ENCODE peak calls at places on chromosomes 16 and 17, in nine cellular contexts. K, G, T, E, Z, W, M, F and V are unnamed samples.

GRCh38 chr17:5526821-5527598 is 40.6 kb downstream of the MIS12 start:
- DNase-seq in K (peak), W (peak), Z (no peak), G (peak), F (peak), T (peak), E (no peak), M (peak), V (peak)

GRCh38 chr16:27526169-27526568 is 23.5 kb downstream of the GTF3C1 start:
- DNase-seq in Z (no peak), F (no peak), K (no peak), M (no peak), W (peak), G (no peak), T (no peak), E (no peak), V (no peak)

GRCh38 chr17:70295732-70296131 is 126.4 kb downstream of the KCNJ2 start:
- DNase-seq in G (no peak), F (no peak), Z (no peak), E (no peak), K (no peak), T (no peak), M (no peak), W (no peak), V (no peak)

GRCh38 chr16:67666538-67667433 is at the start of the genes C16orf86 and ENKD1:
- DNase-seq in W (peak), G (peak), T (peak), F (peak), M (peak), K (peak), Z (peak), E (peak), V (peak)

GRCh38 chr16:14205666-14206065 is 134.5 kb downstream of the MRTFB start:
- DNase-seq in G (peak), T (no peak), W (no peak), F (no peak), Z (no peak), M (no peak), E (no peak), K (no peak), V (no peak)

GRCh38 chr16:54363760-54364159 is 77.2 kb upstream of the IRX3 start:
- DNase-seq in Z (no peak), K (no peak), T (no peak), M (no peak), W (no peak), G (no peak), F (no peak), E (no peak), V (peak)

GRCh38 chr17:80566054-80566400 is 21.4 kb downstream of the RPTOR start:
- DNase-seq in M (no peak), K (no peak), E (no peak), Z (no peak), T (no peak), W (no peak), F (no peak), G (no peak), V (no peak)

GRCh38 chr17:41689497-41690299 is 1.0 kb downstream of the EIF1 start:
- DNase-seq in W (peak), T (no peak), K (peak), M (peak), F (no peak), E (peak), G (peak), Z (peak), V (peak)

GRCh38 chr17:65278050-65278819 is 141.1 kb downstream of the RGS9 start:
- DNase-seq in K (peak), G (peak), T (peak), Z (peak), M (peak), W (peak), F (peak), E (peak), V (peak)

GRCh38 chr17:9321862-9322261 is 253.8 kb downstream of the STX8 start:
- DNase-seq in F (no peak), G (no peak), K (no peak), E (no peak), W (no peak), T (no peak), M (no peak), Z (no peak), V (no peak)

GRCh38 chr16:1071561-1072225 is 854 bp upstream of the SSTR5 start:
- DNase-seq in M (no peak), K (no peak), E (no peak), F (no peak), G (no peak), T (no peak), W (no peak), Z (no peak), V (no peak)

GRCh38 chr16:77191259-77191969 is 424 bp downstream of the MON1B start:
- DNase-seq in Z (no peak), T (no peak), E (peak), F (no peak), G (no peak), W (peak), M (no peak), K (no peak), V (peak)

GRCh38 chr17:76402711-76403110 is 18.3 kb downstream of the SPHK1 start:
- DNase-seq in K (no peak), T (no peak), F (no peak), G (no peak), W (no peak), Z (no peak), M (no peak), E (no peak), V (no peak)

GRCh38 chr17:50129303-50129945 is 536 bp downstream of the SAMD14 start:
- DNase-seq in M (peak), F (peak), Z (peak), E (no peak), T (no peak), G (peak), K (no peak), W (peak), V (peak)

GRCh38 chr17:80025140-80025539 is 10.5 kb downstream of the TBC1D16 start:
- DNase-seq in T (no peak), M (no peak), W (peak), G (no peak), Z (peak), K (no peak), F (no peak), E (no peak), V (peak)

GRCh38 chr17:17445296-17445924 is 31.4 kb upstream of the MED9 start:
- DNase-seq in E (peak), F (no peak), K (no peak), T (peak), Z (no peak), W (no peak), G (no peak), M (no peak), V (no peak)

GRCh38 chr17:32497431-32498205 is 10.8 kb downstream of the CDK5R1 start:
- DNase-seq in M (peak), F (peak), E (no peak), T (no peak), G (no peak), Z (peak), W (no peak), K (no peak), V (no peak)

GRCh38 chr17:63998721-63999679 is 849 bp downstream of the PRR29 start:
- DNase-seq in M (no peak), E (no peak), G (no peak), Z (peak), F (no peak), T (no peak), W (no peak), K (no peak), V (peak)

GRCh38 chr16:10402975-10403374 is 17.1 kb downstream of the ATF7IP2 start:
- DNase-seq in W (no peak), F (no peak), M (no peak), Z (no peak), K (no peak), G (no peak), E (no peak), T (no peak), V (no peak)

GRCh38 chr17:78396436-78397335 is 18.2 kb downstream of the PGS1 start:
- DNase-seq in K (no peak), W (no peak), G (no peak), F (no peak), M (no peak), E (no peak), T (no peak), Z (no peak), V (no peak)

GRCh38 chr16:521381-522210 is 5.9 kb upstream of the CAPN15 start:
- DNase-seq in W (no peak), K (no peak), M (no peak), E (no peak), G (no peak), T (no peak), F (no peak), Z (peak), V (no peak)

GRCh38 chr17:48589831-48590602 is at the start of gene HOXB3:
- DNase-seq in M (no peak), W (no peak), Z (no peak), E (no peak), T (no peak), F (no peak), K (no peak), G (peak), V (no peak)

GRCh38 chr17:71527311-71527710 is 593.5 kb upstream of the SOX9 start:
- DNase-seq in E (no peak), G (peak), W (no peak), T (no peak), K (no peak), F (peak), M (peak), Z (no peak), V (no peak)

GRCh38 chr17:71528210-71528609 is 592.6 kb upstream of the SOX9 start:
- DNase-seq in G (no peak), W (no peak), T (no peak), F (no peak), E (no peak), K (no peak), Z (no peak), M (no peak), V (no peak)

GRCh38 chr17:71535311-71535710 is 585.5 kb upstream of the SOX9 start:
- DNase-seq in F (no peak), Z (no peak), K (no peak), W (no peak), G (no peak), E (no peak), M (peak), T (no peak), V (no peak)

DNA sequence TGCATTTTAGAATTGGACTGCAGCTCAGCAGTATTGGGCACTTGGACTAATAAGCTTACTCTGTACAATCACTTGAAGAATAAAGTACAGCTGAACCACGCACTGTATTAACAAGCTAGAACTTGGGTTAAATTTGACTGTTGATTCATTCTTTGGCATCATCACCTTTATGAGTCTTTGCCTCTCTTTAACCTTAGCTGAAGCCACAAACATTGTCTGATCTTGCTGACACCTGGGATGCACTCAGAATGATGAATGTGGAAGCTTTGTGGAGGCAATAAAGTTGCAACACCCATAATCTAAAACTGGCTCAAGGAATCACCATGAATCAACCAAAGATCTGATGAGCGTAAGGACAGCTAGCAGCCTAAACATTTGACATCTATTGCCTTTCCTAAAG is 590.6 kb upstream of the SOX9 start:
- DNase-seq in E (no peak), W (no peak), K (no peak), T (no peak), Z (no peak), F (peak), M (peak), G (no peak), V (no peak)
- H3K4me2 ChIP-seq in E (no peak), W (no peak), K (no peak), T (no peak), Z (no peak), F (no peak), M (no peak), G (no peak), V (no peak)

DNA sequence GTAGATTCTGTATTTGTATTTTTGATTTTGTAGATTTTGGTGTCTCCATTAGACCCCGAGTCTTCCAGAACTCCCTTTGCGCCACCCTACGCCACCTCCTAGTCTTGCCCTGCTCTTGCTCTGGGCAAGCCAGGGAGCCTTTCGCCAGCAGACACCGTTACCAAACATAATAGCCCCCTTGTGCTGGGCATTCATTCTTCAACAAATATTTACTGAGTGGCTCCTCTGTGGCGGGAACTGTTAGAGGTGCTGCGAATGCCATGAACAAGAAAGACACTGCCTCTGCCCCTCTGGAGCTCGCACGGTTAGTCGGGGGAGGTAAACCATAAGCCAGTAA is 841 bp upstream of the GPT2 start:
- DNase-seq in G (no peak), K (no peak), F (no peak), T (no peak), Z (no peak), E (no peak), W (peak), M (no peak), V (peak)
- H3K4me2 ChIP-seq in G (peak), K (peak), F (peak), T (peak), Z (peak), E (peak), W (peak), M (peak), V (peak)

GRCh38 chr17:57905875-57906455 is 49.2 kb downstream of the CUEDC1 start:
- DNase-seq in W (no peak), M (no peak), Z (no peak), K (no peak), E (no peak), T (no peak), G (no peak), F (no peak), V (no peak)
- H3K4me2 ChIP-seq in W (no peak), M (no peak), Z (no peak), K (no peak), E (no peak), T (no peak), G (no peak), F (no peak), V (peak)

GRCh38 chr17:14068542-14069250 is 608 bp upstream of the COX10 start:
- DNase-seq in W (no peak), E (peak), K (no peak), M (no peak), Z (no peak), T (no peak), F (no peak), G (no peak), V (no peak)

GRCh38 chr17:14067347-14067746 is 2.0 kb upstream of the COX10 start:
- DNase-seq in K (no peak), F (no peak), Z (no peak), W (no peak), M (no peak), G (no peak), E (no peak), T (no peak), V (no peak)

GRCh38 chr17:14069251-14069981 is at the start of gene COX10:
- DNase-seq in T (peak), K (peak), E (peak), Z (peak), G (peak), M (peak), W (peak), F (peak), V (peak)

GRCh38 chr17:14070344-14071007 is 1.2 kb downstream of the COX10 start:
- DNase-seq in F (no peak), W (peak), E (no peak), M (no peak), K (no peak), Z (no peak), G (no peak), T (no peak), V (no peak)
- H3K4me2 ChIP-seq in F (peak), W (peak), E (peak), M (peak), K (no peak), Z (peak), G (peak), T (peak), V (peak)

GRCh38 chr17:82302498-82302963 is 14.9 kb downstream of the CD7 start:
- DNase-seq in T (no peak), G (no peak), K (no peak), E (no peak), Z (no peak), M (no peak), F (no peak), W (no peak), V (no peak)

GRCh38 chr17:82302991-82303943 is 14.1 kb downstream of the CD7 start:
- DNase-seq in W (no peak), G (no peak), Z (no peak), M (no peak), K (no peak), F (no peak), T (no peak), E (no peak), V (no peak)

GRCh38 chr17:82303944-82304808 is 13.2 kb downstream of the CD7 start:
- DNase-seq in M (no peak), Z (no peak), F (no peak), W (peak), E (no peak), T (no peak), K (no peak), G (no peak), V (no peak)

GRCh38 chr17:82305727-82306300 is 11.6 kb downstream of the CD7 start:
- DNase-seq in W (no peak), Z (no peak), K (no peak), M (no peak), T (no peak), G (no peak), E (no peak), F (no peak), V (no peak)

GRCh38 chr17:82304826-82305726 is 12.3 kb downstream of the CD7 start:
- DNase-seq in Z (no peak), M (no peak), E (no peak), G (no peak), K (no peak), T (no peak), W (no peak), F (no peak), V (no peak)
- H3K4me2 ChIP-seq in Z (no peak), M (no peak), E (no peak), G (no peak), K (no peak), T (no peak), W (peak), F (no peak), V (no peak)

GRCh38 chr16:69726313-69727060 is at the start of gene NQO1:
- DNase-seq in T (peak), M (peak), K (peak), E (peak), W (peak), F (peak), G (peak), Z (peak), V (peak)
- H3K4me2 ChIP-seq in T (peak), M (peak), K (peak), E (peak), W (peak), F (peak), G (peak), Z (peak), V (peak)

GRCh38 chr17:38958326-38958725 is 8.9 kb downstream of the FBXO47 start:
- DNase-seq in T (no peak), G (peak), W (no peak), K (no peak), F (peak), M (peak), Z (no peak), E (no peak), V (no peak)
- H3K4me2 ChIP-seq in T (peak), G (no peak), W (no peak), K (no peak), F (peak), M (no peak), Z (no peak), E (no peak), V (no peak)